ENCODE peak calls at places on chromosomes 5 and 9, in seven cellular contexts. G, M, F, D, U, Y and E are unnamed samples.

GRCh38 chr5:42887094-42887493 is 75.4 kb upstream of the SELENOP start:
- DNase-seq in G (no peak), M (no peak), F (no peak), D (no peak), U (no peak), Y (no peak), E (peak)

GRCh38 chr5:68456756-68457217 is 241.2 kb downstream of the PIK3R1 start:
- DNase-seq in G (no peak), M (no peak), F (no peak), D (no peak), U (peak), Y (no peak), E (peak)

GRCh38 chr9:78044189-78044588 is 12.6 kb upstream of the GNAQ start:
- DNase-seq in G (no peak), M (no peak), F (no peak), D (no peak), U (no peak), Y (no peak), E (no peak)

GRCh38 chr5:105684799-105685198 is 1985.9 kb downstream of the EFNA5 start:
- DNase-seq in G (no peak), M (no peak), F (no peak), D (no peak), U (no peak), Y (no peak), E (no peak)

GRCh38 chr9:29214162-29214520 is 1640.9 kb upstream of the C9orf72 start:
- DNase-seq in G (no peak), M (peak), F (no peak), D (no peak), U (peak), Y (peak), E (peak)

GRCh38 chr5:66796306-66797292 is 200.4 kb downstream of the MAST4 start:
- DNase-seq in G (no peak), M (no peak), F (no peak), D (no peak), U (no peak), Y (no peak), E (peak)

GRCh38 chr9:32508728-32509127 is 17.3 kb downstream of the RIGI start:
- DNase-seq in G (no peak), M (no peak), F (no peak), D (no peak), U (no peak), Y (no peak), E (no peak)

GRCh38 chr5:174951151-174951780 is 226.9 kb downstream of the MSX2 start:
- DNase-seq in G (peak), M (peak), F (no peak), D (peak), U (peak), Y (peak), E (peak)

GRCh38 chr9:136823136-136824046 is 15.6 kb downstream of the RABL6 start:
- DNase-seq in G (no peak), M (no peak), F (no peak), D (no peak), U (no peak), Y (no peak), E (no peak)

GRCh38 chr5:17190242-17190778 is 27.1 kb upstream of the BASP1 start:
- DNase-seq in G (no peak), M (peak), F (peak), D (no peak), U (peak), Y (no peak), E (peak)

GRCh38 chr5:35668320-35668719 is 50.7 kb downstream of the SPEF2 start:
- DNase-seq in G (no peak), M (no peak), F (no peak), D (no peak), U (no peak), Y (no peak), E (no peak)

GRCh38 chr5:132457371-132458225 is 33.0 kb downstream of the IRF1 start:
- DNase-seq in G (no peak), M (no peak), F (peak), D (no peak), U (no peak), Y (peak), E (peak)

GRCh38 chr9:69109152-69109551 is 64.9 kb upstream of the TJP2 start:
- DNase-seq in G (no peak), M (no peak), F (no peak), D (no peak), U (no peak), Y (no peak), E (no peak)

GRCh38 chr5:171570244-171570819 is 150.9 kb downstream of the FGF18 start:
- DNase-seq in G (no peak), M (no peak), F (no peak), D (no peak), U (no peak), Y (no peak), E (no peak)

GRCh38 chr5:68911840-68912690 is 181.7 kb upstream of the SLC30A5 start:
- DNase-seq in G (no peak), M (no peak), F (no peak), D (no peak), U (no peak), Y (no peak), E (peak)

GRCh38 chr5:125142439-125142838 is 396.0 kb upstream of the ZNF608 start:
- DNase-seq in G (no peak), M (no peak), F (no peak), D (no peak), U (no peak), Y (no peak), E (no peak)

GRCh38 chr5:20949636-20950035 is 961.6 kb upstream of the CDH18 start:
- DNase-seq in G (no peak), M (no peak), F (no peak), D (no peak), U (no peak), Y (no peak), E (no peak)

GRCh38 chr5:170486366-170486765 is 17.5 kb upstream of the KCNIP1 start:
- DNase-seq in G (no peak), M (no peak), F (no peak), D (no peak), U (no peak), Y (no peak), E (no peak)

GRCh38 chr9:110207071-110207923 is 662 bp downstream of the C9orf152 start:
- DNase-seq in G (no peak), M (no peak), F (no peak), D (no peak), U (no peak), Y (no peak), E (no peak)

GRCh38 chr5:175822225-175822624 is 49.2 kb upstream of the CPLX2 start:
- DNase-seq in G (no peak), M (no peak), F (no peak), D (no peak), U (no peak), Y (no peak), E (peak)

GRCh38 chr5:151601376-151601775 is 10.2 kb upstream of the FAT2 start:
- DNase-seq in G (no peak), M (no peak), F (no peak), D (no peak), U (no peak), Y (no peak), E (no peak)

GRCh38 chr5:66596791-66597757 is 881 bp downstream of the MAST4 start:
- DNase-seq in G (no peak), M (peak), F (no peak), D (no peak), U (peak), Y (no peak), E (peak)